ENCODE peak calls at places on chromosomes 16 and 17, in four cellular contexts. Q is breast epithelium, K is GM23338, J is H1. E is an unnamed sample.

GRCh38 chr17:64420143-64420670 is 28.7 kb upstream of the MILR1 start:
- DNase-seq in Q (no peak), K (peak; percentile 84), J (no peak), E (no peak)

GRCh38 chr17:58121925-58122324 is 26.3 kb upstream of the OR4D1 start:
- DNase-seq in J (no peak), K (peak; percentile 69), Q (no peak), E (no peak)

GRCh38 chr17:50348522-50349240 is 2.8 kb downstream of the XYLT2 start:
- DNase-seq in J (no peak), Q (no peak), K (no peak), E (no peak)

GRCh38 chr16:85641776-85642176 is 28.7 kb downstream of the GSE1 start:
- DNase-seq in J (no peak), K (no peak), Q (peak; percentile 70), E (no peak)

GRCh38 chr17:40953876-40954275 is 12.9 kb downstream of the KRT39 start:
- DNase-seq in J (no peak), K (no peak), Q (peak; percentile 38), E (no peak)

GRCh38 chr16:10312784-10313724 is 72.8 kb upstream of the ATF7IP2 start:
- DNase-seq in Q (no peak), K (no peak), J (no peak), E (no peak)

GRCh38 chr17:69654981-69655581 is 240.6 kb downstream of the MAP2K6 start:
- DNase-seq in J (no peak), Q (no peak), K (no peak), E (no peak)

GRCh38 chr16:86874141-86874540 is 295.8 kb downstream of the FOXL1 start:
- DNase-seq in K (peak; percentile 74), J (peak; percentile 90), Q (no peak), E (no peak)

GRCh38 chr17:13002761-13003453 is 14.9 kb downstream of the ELAC2 start:
- DNase-seq in J (peak; percentile 90), Q (peak; percentile 60), K (peak; percentile 89), E (peak; percentile 94)

GRCh38 chr16:75333770-75334169 is 82.3 kb upstream of the BCAR1 start:
- DNase-seq in K (no peak), Q (no peak), J (no peak), E (no peak)

GRCh38 chr17:77385750-77386501 is 245.2 kb downstream of the SEC14L1 start:
- DNase-seq in J (no peak), K (no peak), Q (no peak), E (no peak)

GRCh38 chr17:39270923-39271322 is 45.2 kb upstream of the STAC2 start:
- DNase-seq in Q (no peak), J (no peak), K (peak; percentile 32), E (no peak)

GRCh38 chr16:27639588-27640276 is 89.8 kb downstream of the KATNIP start:
- DNase-seq in Q (no peak), J (peak; percentile 55), K (peak; percentile 85), E (no peak)

GRCh38 chr16:49838639-49839461 is 17.1 kb downstream of the ZNF423 start:
- DNase-seq in K (peak; percentile 62), J (no peak), Q (no peak), E (no peak)

GRCh38 chr17:21171309-21171922 is 42.5 kb downstream of the TMEM11 start:
- DNase-seq in K (no peak), J (no peak), Q (no peak), E (no peak)

GRCh38 chr17:40178021-40178601 is 841 bp downstream of the RAPGEFL1 start:
- DNase-seq in J (peak; percentile 82), Q (no peak), K (peak; percentile 78), E (no peak)

GRCh38 chr17:77445030-77445907 is 304.5 kb downstream of the SEC14L1 start:
- DNase-seq in Q (no peak), K (no peak), J (no peak), E (no peak)

GRCh38 chr16:546909-547770 is 13.1 kb upstream of the PRR35 start:
- DNase-seq in K (peak; percentile 71), Q (peak; percentile 78), J (peak; percentile 83), E (no peak)

GRCh38 chr16:15777533-15778203 is 79.2 kb downstream of the MYH11 start:
- DNase-seq in J (peak; percentile 51), K (peak; percentile 82), Q (no peak), E (no peak)

DNA sequence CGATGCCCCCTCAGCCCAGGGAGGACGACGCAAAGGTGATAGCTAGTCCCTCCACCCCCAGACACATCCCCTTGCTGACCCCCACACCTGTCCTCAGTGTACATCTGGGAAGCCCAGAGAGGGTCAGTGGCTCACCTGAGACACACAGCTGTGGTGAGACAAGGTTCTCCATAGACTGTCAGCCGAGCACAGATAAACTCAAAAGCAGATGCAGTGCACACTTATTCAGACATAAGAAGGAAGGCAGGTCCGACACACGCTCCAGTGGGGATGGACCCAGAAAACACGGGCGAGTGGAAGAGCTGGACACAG is 19.6 kb downstream of the CBFA2T3 start:
- DNase-seq in K (no peak), Q (no peak), J (no peak), E (no peak)
- H3K27me3 ChIP-seq in K (no peaks in the 10 kb centered on the region), Q (no peaks in the 10 kb centered on the region), J (no peaks in the 10 kb centered on the region), E (peaks cover 60% of the 10 kb centered on the region)

DNA sequence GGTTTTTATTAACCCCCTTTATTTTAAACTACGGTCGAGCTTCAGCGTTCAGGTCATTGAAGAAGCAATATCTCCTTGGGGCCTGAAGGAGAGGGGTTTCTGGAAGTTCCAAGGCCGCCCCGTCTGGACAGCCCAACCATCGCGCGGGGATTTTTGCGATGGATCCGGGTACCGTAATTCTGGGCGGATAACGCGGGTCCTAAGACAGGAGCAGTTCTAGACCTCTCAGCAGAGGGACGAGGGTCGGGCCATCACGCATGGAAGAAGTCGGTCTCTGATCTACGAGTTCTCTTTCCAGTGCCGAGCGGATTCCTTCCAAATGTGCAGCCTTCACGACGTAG is 3.6 kb downstream of the BORCS6 start:
- DNase-seq in Q (no peak), J (no peak), K (no peak), E (no peak)
- TF ChIP-seq POLR2AphosphoS5 in Q (no peak), J (no peak), K (no peak), E (peak; percentile 49)

DNA sequence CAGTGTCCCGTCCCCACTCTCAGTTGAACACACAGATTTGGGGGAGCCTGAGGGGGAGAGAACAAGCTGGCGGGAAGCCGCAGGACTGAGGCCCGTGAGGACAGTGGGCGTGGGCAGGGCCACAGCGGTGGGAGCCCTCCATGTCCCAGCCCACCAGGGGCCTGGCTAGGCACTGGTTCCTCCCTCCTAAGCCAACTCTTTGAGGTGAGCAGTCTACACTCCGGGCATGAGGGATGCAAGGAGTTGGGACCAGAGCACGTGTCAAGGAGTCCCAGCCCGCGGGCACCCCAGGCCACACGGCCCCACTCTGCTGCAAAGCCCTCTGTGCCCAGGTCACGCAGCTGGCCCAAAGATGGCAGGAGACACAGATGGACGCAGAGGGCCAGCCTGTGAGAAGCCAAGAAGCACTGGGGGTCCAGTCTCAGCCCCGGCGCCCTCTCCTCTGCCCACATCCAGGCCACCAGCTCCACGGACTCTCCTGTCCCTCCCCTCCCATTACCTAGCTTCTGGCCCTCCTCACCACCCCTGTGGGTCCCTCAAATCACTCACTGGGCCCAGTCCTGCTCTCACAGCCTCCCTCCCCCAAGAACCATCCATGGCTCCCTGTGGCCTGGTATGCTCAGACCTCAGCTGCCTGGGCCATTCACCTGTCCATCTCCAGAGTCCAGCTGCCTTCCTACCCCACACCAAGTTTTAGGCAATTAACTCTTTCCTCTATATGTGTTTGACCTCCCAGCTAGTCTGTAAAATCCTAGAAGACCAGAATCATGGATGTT is 206.5 kb downstream of the RBFOX3 start:
- DNase-seq in Q (no peak), K (no peak), J (no peak), E (no peak)
- H3K27me3 ChIP-seq in Q (no peaks in the 10 kb centered on the region), K (peaks cover 16% of the 10 kb centered on the region), J (peaks cover 10% of the 10 kb centered on the region), E (no peaks in the 10 kb centered on the region)

GRCh38 chr17:82943751-82944150 is 103.9 kb upstream of the ZNF750 start:
- DNase-seq in K (no peak), Q (no peak), J (no peak), E (no peak)

GRCh38 chr17:82943339-82943738 is 103.5 kb upstream of the ZNF750 start:
- DNase-seq in J (no peak), Q (no peak), K (no peak), E (no peak)

GRCh38 chr17:82940226-82941020 is 100.6 kb upstream of the ZNF750 start:
- DNase-seq in Q (no peak), J (no peak), K (no peak), E (no peak)

GRCh38 chr17:82941021-82942001 is 101.5 kb upstream of the ZNF750 start:
- DNase-seq in K (no peak), J (no peak), Q (no peak), E (no peak)

DNA sequence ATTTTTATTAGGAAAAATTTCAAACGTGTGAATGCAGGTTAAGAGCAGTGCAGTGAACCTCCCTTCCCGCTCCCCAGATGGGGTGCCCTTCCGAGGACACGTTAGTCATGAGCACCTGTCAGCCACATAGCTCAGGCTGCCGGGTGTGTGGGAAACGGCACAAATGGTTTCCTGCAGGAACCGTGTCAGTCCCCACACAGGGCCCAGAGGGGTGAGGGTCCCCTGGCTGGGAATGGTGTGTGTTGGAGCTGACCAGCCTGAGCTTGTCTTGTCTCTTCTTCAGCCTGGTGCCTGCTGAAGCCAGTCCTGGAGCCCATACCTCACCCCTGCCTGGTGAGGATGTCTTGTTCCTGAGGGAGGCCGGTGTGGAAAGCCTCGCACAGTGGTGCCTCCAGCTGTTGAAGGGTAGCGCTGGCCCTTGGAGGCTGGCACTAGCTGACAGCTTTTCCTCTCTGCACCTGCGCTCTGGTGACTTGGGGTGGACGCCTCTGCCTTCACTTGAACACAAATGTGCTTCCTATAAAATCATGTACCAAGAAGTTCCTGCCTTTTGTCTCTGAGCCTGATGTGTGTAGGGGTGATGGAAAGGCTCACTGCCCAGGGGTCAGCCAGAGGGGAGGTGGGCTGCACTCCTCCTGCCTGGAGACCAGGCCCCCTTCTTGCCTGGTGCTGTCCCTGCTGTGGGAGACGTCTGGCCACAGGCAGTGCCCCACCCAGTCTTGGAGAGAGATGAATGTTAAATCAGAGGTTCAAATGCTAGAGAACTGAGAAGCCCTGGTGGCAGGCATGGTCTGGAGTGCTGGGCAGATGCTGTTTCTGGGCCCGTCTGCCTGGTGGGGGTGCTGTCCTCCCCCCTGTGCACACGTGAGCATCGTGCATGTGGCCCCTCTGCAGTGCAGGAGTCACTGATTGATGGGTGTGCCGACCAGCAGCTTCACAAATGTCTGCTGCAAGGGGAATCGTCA is 102.6 kb upstream of the ZNF750 start:
- DNase-seq in Q (no peak), K (no peak), J (no peak), E (no peak)
- TF ChIP-seq POLR2AphosphoS5 in Q (no peak), K (no peak), J (peak; percentile 28), E (no peak)

GRCh38 chr17:45663772-45664171 is 120.3 kb upstream of the CRHR1 start:
- DNase-seq in K (no peak), Q (no peak), J (no peak), E (no peak)

GRCh38 chr17:45666046-45666600 is 118.0 kb upstream of the CRHR1 start:
- DNase-seq in K (peak; percentile 22), J (no peak), Q (no peak), E (no peak)

GRCh38 chr17:45667591-45668171 is 116.4 kb upstream of the CRHR1 start:
- DNase-seq in Q (no peak), J (no peak), K (no peak), E (no peak)

GRCh38 chr17:45668316-45668715 is 115.8 kb upstream of the CRHR1 start:
- DNase-seq in J (no peak), K (no peak), Q (no peak), E (no peak)

GRCh38 chr17:45666641-45667040 is 117.5 kb upstream of the CRHR1 start:
- DNase-seq in J (no peak), Q (no peak), K (no peak), E (no peak)
- H3K27me3 ChIP-seq in J (no peaks in the 10 kb centered on the region), Q (no peaks in the 10 kb centered on the region), K (no peaks in the 10 kb centered on the region), E (no peaks in the 10 kb centered on the region)